ENCODE peak calls at places on chromosomes 12 and 14, in eight cellular contexts. U is progenitor cell of endocrine pancreas, C is fibroblast of the aortic adventitia, E is NAMALWA, S is nephron progenitor cell, G is right lobe of liver, Q is left cardiac atrium, Z is amniotic stem cell. Y is an unnamed sample.

GRCh38 chr14:69643430-69644200 is 32.2 kb downstream of the SUSD6 start:
- DNase-seq in Z (no peak), C (peak), Q (peak), G (peak), U (no peak), S (no peak), E (no peak), Y (peak)

GRCh38 chr14:102220031-102220430 is 80.3 kb downstream of the WDR20 start:
- DNase-seq in G (no peak), Z (no peak), S (no peak), U (no peak), Q (no peak), C (no peak), E (peak), Y (no peak)

GRCh38 chr14:106662947-106663346 is 1136.6 kb downstream of the TMEM121 start:
- DNase-seq in G (no peak), Q (no peak), Z (no peak), U (no peak), E (no peak), S (no peak), C (no peak), Y (no peak)

GRCh38 chr14:29741909-29742401 is 185.7 kb downstream of the PRKD1 start:
- DNase-seq in Z (no peak), C (peak), U (no peak), S (no peak), E (no peak), Q (no peak), G (no peak), Y (peak)

GRCh38 chr12:31526158-31526546 is 64.8 kb downstream of the DENND5B start:
- DNase-seq in Z (no peak), U (no peak), S (no peak), C (no peak), E (no peak), Q (no peak), G (no peak), Y (no peak)

GRCh38 chr12:94584370-94584769 is 66.0 kb downstream of the TMCC3 start:
- DNase-seq in G (no peak), E (no peak), U (no peak), S (no peak), C (no peak), Z (no peak), Q (no peak), Y (no peak)

GRCh38 chr14:59265808-59266207 is 77.3 kb downstream of the DAAM1 start:
- DNase-seq in E (no peak), Z (no peak), C (no peak), G (no peak), S (no peak), U (no peak), Q (no peak), Y (peak)

GRCh38 chr12:11675952-11676505 is 26.6 kb downstream of the ETV6 start:
- DNase-seq in C (no peak), Q (no peak), G (no peak), S (no peak), U (no peak), Z (no peak), E (no peak), Y (peak)

GRCh38 chr14:36507847-36508417 is 12.1 kb downstream of the NKX2-1 start:
- DNase-seq in E (no peak), C (no peak), Z (no peak), U (no peak), S (no peak), Q (no peak), G (no peak), Y (no peak)

GRCh38 chr12:65501093-65501621 is 222.7 kb downstream of the MSRB3 start:
- DNase-seq in Z (no peak), C (peak), U (no peak), E (no peak), Q (peak), G (no peak), S (no peak), Y (no peak)

GRCh38 chr12:76920182-76921014 is 41.6 kb upstream of the CSRP2 start:
- DNase-seq in Q (no peak), S (no peak), G (no peak), Z (no peak), C (no peak), E (no peak), U (no peak), Y (no peak)

GRCh38 chr14:49858383-49858782 is 5.8 kb upstream of the NEMF start:
- DNase-seq in S (no peak), Q (no peak), C (no peak), G (no peak), E (peak), U (no peak), Z (no peak), Y (no peak)

GRCh38 chr14:80211143-80212024 is at the start of gene DIO2:
- DNase-seq in S (no peak), C (peak), E (no peak), U (no peak), Z (no peak), Q (peak), G (no peak), Y (peak)

GRCh38 chr12:57837779-57838562 is 8.6 kb downstream of the CTDSP2 start:
- DNase-seq in Z (peak), C (peak), S (no peak), G (no peak), Q (peak), U (no peak), E (no peak), Y (peak)

Y was measured in GM23248.